ENCODE peak calls at places on chromosomes 5 and 9, in ten cellular contexts. K is adrenal gland, C is GM20000, W is glutamatergic neuron, I is tibial nerve, Z is HFFc6, R is nephron progenitor cell, N is uterus, A is BE2C, B is brain microvascular endothelial cell. G is an unnamed sample.

GRCh38 chr5:151174612-151175101 is 17.1 kb upstream of the ANXA6 start:
- DNase-seq in K (peak; percentile 70), C (no peak), W (peak; percentile 59), I (no peak), Z (no peak), R (no peak), N (peak; percentile 14), A (peak; percentile 73), B (no peak), G (no peak)

GRCh38 chr9:91452844-91453243 is 29.2 kb upstream of the NFIL3 start:
- DNase-seq in K (no peak), C (no peak), W (no peak), I (no peak), Z (no peak), R (no peak), N (no peak), A (no peak), B (no peak), G (no peak)

GRCh38 chr5:75465480-75465879 is 45.9 kb downstream of the CERT1 start:
- DNase-seq in K (peak; percentile 15), C (no peak), W (no peak), I (no peak), Z (no peak), R (no peak), N (no peak), A (no peak), B (peak; percentile 67), G (no peak)

GRCh38 chr5:105587963-105588662 is 2025.5 kb upstream of the NUDT12 start:
- DNase-seq in K (no peak), C (no peak), W (peak; percentile 18), I (no peak), Z (no peak), R (no peak), N (no peak), A (peak; percentile 44), B (no peak), G (no peak)

GRCh38 chr9:5850735-5851122 is 17.8 kb upstream of the ERMP1 start:
- DNase-seq in K (no peak), C (no peak), W (no peak), I (no peak), Z (no peak), R (no peak), N (no peak), A (no peak), B (no peak), G (no peak)

GRCh38 chr5:90613450-90613849 is 54.9 kb downstream of the ADGRV1 start:
- DNase-seq in K (no peak), C (no peak), W (no peak), I (no peak), Z (no peak), R (no peak), N (no peak), A (no peak), B (no peak), G (no peak)

GRCh38 chr9:98318041-98318790 is 62.8 kb upstream of the TBC1D2 start:
- DNase-seq in K (no peak), C (no peak), W (no peak), I (no peak), Z (no peak), R (no peak), N (no peak), A (no peak), B (no peak), G (no peak)

GRCh38 chr5:74386571-74387334 is 253.8 kb downstream of the ENC1 start:
- DNase-seq in K (no peak), C (no peak), W (no peak), I (no peak), Z (peak; percentile 65), R (no peak), N (no peak), A (no peak), B (peak; percentile 27), G (no peak)

GRCh38 chr5:158164648-158165047 is 305.7 kb upstream of the CLINT1 start:
- DNase-seq in K (no peak), C (no peak), W (no peak), I (no peak), Z (no peak), R (no peak), N (no peak), A (no peak), B (no peak), G (no peak)

GRCh38 chr5:149632311-149633251 is 51.3 kb downstream of the ARHGEF37 start:
- DNase-seq in K (no peak), C (no peak), W (no peak), I (no peak), Z (peak; percentile 47), R (peak; percentile 29), N (no peak), A (no peak), B (peak; percentile 87), G (no peak)

GRCh38 chr9:135692410-135692809 is 6.9 kb downstream of the SOHLH1 start:
- DNase-seq in K (no peak), C (no peak), W (no peak), I (no peak), Z (no peak), R (peak; percentile 29), N (no peak), A (no peak), B (peak; percentile 1), G (no peak)

GRCh38 chr9:79387091-79387490 is 184.7 kb upstream of the TLE4 start:
- DNase-seq in K (no peak), C (no peak), W (no peak), I (no peak), Z (no peak), R (no peak), N (no peak), A (no peak), B (no peak), G (no peak)

GRCh38 chr5:173645437-173645807 is 29.0 kb upstream of the BOD1 start:
- DNase-seq in K (no peak), C (no peak), W (no peak), I (no peak), Z (peak; percentile 18), R (no peak), N (peak; percentile 1), A (no peak), B (no peak), G (no peak)

GRCh38 chr5:74396913-74397606 is 243.5 kb downstream of the ENC1 start:
- DNase-seq in K (no peak), C (no peak), W (no peak), I (no peak), Z (no peak), R (no peak), N (peak; percentile 20), A (no peak), B (no peak), G (no peak)

GRCh38 chr9:136602193-136602885 is 56.5 kb upstream of the NOTCH1 start:
- DNase-seq in K (no peak), C (peak; percentile 39), W (no peak), I (no peak), Z (no peak), R (no peak), N (no peak), A (no peak), B (no peak), G (no peak)

GRCh38 chr9:17481565-17481964 is 97.3 kb upstream of the SH3GL2 start:
- DNase-seq in K (no peak), C (no peak), W (no peak), I (no peak), Z (no peak), R (no peak), N (no peak), A (no peak), B (no peak), G (no peak)

GRCh38 chr5:61228691-61229280 is 66.5 kb upstream of the SMIM15 start:
- DNase-seq in K (no peak), C (peak; percentile 29), W (no peak), I (no peak), Z (no peak), R (no peak), N (no peak), A (no peak), B (no peak), G (no peak)

GRCh38 chr5:141402553-141403328 is at the start of gene PCDHGA9:
- DNase-seq in K (peak; percentile 34), C (no peak), W (no peak), I (no peak), Z (no peak), R (no peak), N (no peak), A (no peak), B (peak; percentile 24), G (no peak)
- TF ChIP-seq CTCF in K (peak; percentile 34), C (no peak), W (no peak), I (no peak), Z (peak; percentile 45), R (no peak), N (no peak), A (peak; percentile 55), B (peak; percentile 62), G (no peak)

GRCh38 chr5:101102506-101102905 is 199.4 kb upstream of the ST8SIA4 start:
- DNase-seq in K (no peak), C (no peak), W (no peak), I (no peak), Z (no peak), R (no peak), N (no peak), A (no peak), B (no peak), G (no peak)

DNA sequence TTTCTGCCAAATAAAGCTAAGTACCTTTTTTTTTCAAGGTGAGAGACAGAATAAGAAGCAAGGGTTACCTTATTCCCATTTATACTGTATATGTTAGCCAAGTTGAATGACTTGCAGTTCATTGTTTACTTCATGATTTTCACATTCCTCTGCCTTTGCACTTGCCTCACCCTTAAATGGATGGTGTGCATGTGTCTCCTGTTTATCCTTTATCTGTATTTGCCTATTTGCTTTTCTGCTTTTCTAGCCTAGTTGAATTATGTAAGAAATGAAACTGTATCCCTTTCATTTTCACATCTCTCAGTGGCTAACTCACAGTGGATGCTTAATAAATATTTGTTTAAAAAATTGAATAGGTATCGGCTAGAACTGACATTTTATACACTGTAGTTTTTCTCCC is 200.8 kb upstream of the ST8SIA4 start:
- DNase-seq in K (no peak), C (no peak), W (no peak), I (no peak), Z (no peak), R (no peak), N (no peak), A (no peak), B (no peak), G (no peak)
- TF ChIP-seq CTCF in K (no peak), C (no peak), W (no peak), I (no peak), Z (no peak), R (no peak), N (no peak), A (no peak), B (no peak), G (no peak)

GRCh38 chr5:54917323-54917722 is 68.1 kb downstream of the ESM1 start:
- DNase-seq in K (no peak), C (no peak), W (no peak), I (no peak), Z (no peak), R (no peak), N (no peak), A (no peak), B (no peak), G (no peak)
- TF ChIP-seq CTCF in K (no peak), C (no peak), W (no peak), I (no peak), Z (no peak), R (no peak), N (no peak), A (no peak), B (no peak), G (no peak)

DNA sequence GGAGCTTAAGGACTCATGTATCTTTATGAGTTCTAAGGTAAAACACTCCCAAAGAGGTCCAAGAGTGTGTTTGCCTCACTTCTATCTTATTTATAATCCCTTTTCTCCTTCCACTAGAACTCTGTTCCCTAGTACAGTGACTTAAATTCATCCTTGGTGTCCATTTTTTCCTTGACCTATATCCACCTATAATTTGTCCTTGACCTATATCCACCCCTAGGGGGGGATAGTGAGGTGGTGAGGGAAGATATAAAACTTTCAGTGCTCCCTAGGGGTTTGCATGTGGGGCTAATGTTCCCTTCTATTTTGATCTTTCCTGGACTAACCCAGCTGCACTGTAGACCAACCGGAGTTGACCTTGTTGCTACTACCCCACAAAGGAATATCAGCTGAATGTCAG is 83.5 kb upstream of the GNAQ start:
- DNase-seq in K (no peak), C (peak; percentile 14), W (no peak), I (no peak), Z (no peak), R (peak; percentile 5), N (no peak), A (peak; percentile 15), B (no peak), G (no peak)
- TF ChIP-seq CTCF in K (no peak), C (peak; percentile 37), W (peak; percentile 69), I (no peak), Z (peak; percentile 71), R (peak; percentile 39), N (no peak), A (peak; percentile 61), B (peak; percentile 52), G (no peak)